ENCODE peak calls at places on chromosomes 16 and 17, in six cellular contexts. P is neuronal stem cell, K is H1, M is mesendoderm, I is H9, N is IMR-90. H is an unnamed sample.

GRCh38 chr17:41530062-41531048 is 2.2 kb upstream of the KRT19 start:
- DNase-seq in P (no peak), K (no peak), M (peak), I (no peak), N (peak), H (peak)

GRCh38 chr16:72247821-72248253 is 75.9 kb upstream of the PMFBP1 start:
- DNase-seq in P (no peak), K (no peak), M (no peak), I (no peak), N (peak), H (peak)

GRCh38 chr17:67546578-67547527 is 169.8 kb downstream of the PITPNC1 start:
- DNase-seq in P (no peak), K (no peak), M (peak), I (peak), N (peak), H (peak)

GRCh38 chr16:71540-72341 is 690 bp downstream of the RHBDF1 start:
- DNase-seq in P (peak), K (peak), M (peak), I (peak), N (peak), H (peak)

GRCh38 chr17:9472541-9472940 is 103.1 kb downstream of the STX8 start:
- DNase-seq in P (no peak), K (no peak), M (no peak), I (no peak), N (peak), H (peak)

GRCh38 chr16:85103096-85104079 is 8.9 kb downstream of the CIBAR2 start:
- DNase-seq in P (no peak), K (no peak), M (no peak), I (no peak), N (no peak), H (no peak)

GRCh38 chr16:3731126-3731935 is 14.0 kb upstream of the TRAP1 start:
- DNase-seq in P (no peak), K (no peak), M (no peak), I (no peak), N (no peak), H (no peak)

GRCh38 chr16:56944954-56945839 is 13.3 kb downstream of the HERPUD1 start:
- DNase-seq in P (no peak), K (no peak), M (no peak), I (no peak), N (peak), H (peak)

GRCh38 chr16:26447570-26447969 is 619.2 kb upstream of the C16orf82 start:
- DNase-seq in P (no peak), K (no peak), M (no peak), I (no peak), N (no peak), H (no peak)

GRCh38 chr16:53576228-53576627 is 73.2 kb upstream of the AKTIP start:
- DNase-seq in P (no peak), K (no peak), M (no peak), I (no peak), N (no peak), H (no peak)

GRCh38 chr17:56653877-56654276 is 60.4 kb downstream of the NOG start:
- DNase-seq in P (peak), K (no peak), M (peak), I (peak), N (peak), H (peak)

GRCh38 chr17:40516581-40517285 is 15.3 kb upstream of the TNS4 start:
- DNase-seq in P (no peak), K (no peak), M (peak), I (no peak), N (no peak), H (peak)

GRCh38 chr17:76993636-76994035 is 125.4 kb downstream of the MGAT5B start:
- DNase-seq in P (no peak), K (no peak), M (no peak), I (no peak), N (no peak), H (no peak)

GRCh38 chr16:70526403-70526802 is 2.8 kb downstream of the SF3B3 start:
- DNase-seq in P (no peak), K (no peak), M (no peak), I (no peak), N (no peak), H (no peak)

GRCh38 chr17:27461192-27461859 is 5.1 kb downstream of the KSR1 start:
- DNase-seq in P (no peak), K (no peak), M (peak), I (no peak), N (no peak), H (peak)

GRCh38 chr17:27558341-27558740 is 72.6 kb upstream of the LGALS9 start:
- DNase-seq in P (no peak), K (no peak), M (no peak), I (no peak), N (no peak), H (no peak)

GRCh38 chr16:10594312-10594950 is 14.0 kb upstream of the EMP2 start:
- DNase-seq in P (no peak), K (no peak), M (no peak), I (no peak), N (no peak), H (no peak)

DNA sequence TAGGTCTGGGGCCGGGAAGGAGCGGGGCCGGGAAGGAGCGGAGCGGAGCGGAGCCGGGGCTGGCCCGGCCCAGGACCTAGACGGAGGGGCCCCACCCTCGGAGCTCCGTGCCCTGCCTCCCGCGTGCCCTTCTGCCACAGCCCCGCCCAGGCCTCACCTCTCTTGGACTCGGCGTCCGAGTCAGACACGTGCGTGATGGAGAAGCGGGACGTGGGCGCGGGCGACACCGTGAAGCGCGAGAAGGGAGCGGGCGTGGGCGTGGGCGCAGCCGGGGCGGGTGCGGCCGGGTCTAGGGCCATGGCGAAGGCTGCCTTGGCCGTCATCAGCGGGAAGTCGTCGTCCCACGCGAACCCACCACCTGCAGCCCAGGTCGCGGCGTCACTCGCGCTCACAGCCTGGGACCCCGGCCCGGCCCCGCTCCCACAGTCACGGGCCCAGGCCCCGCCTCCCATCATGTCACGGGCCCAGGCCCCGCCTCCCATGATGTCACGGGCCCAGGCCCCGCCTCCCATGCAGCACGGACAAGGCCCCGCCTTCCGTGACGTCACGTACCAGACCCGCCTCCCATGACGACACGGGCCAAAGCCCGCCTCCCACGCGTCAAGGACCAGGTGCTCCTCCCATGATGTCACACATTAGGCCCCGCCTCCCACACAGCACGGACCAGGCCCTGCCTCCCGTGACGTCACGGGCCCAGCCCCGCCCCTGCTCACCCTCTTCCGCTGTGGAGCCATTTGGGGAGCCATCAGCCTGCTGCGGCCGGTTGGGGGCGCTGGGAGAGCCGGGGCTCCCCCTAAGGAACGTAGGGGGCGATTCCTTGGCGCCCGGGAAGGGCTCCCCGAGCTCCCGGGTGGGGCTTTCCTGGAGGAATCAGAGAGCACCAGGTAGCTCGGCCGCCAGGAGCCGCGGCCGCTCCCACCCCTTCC is 45.8 kb upstream of the PVALEF start:
- DNase-seq in P (peak), K (peak), M (peak), I (peak), N (peak), H (peak)
- H3K9ac ChIP-seq in P (peak), K (no peak), M (peak), I (no peak), N (no peak), H (peak)

DNA sequence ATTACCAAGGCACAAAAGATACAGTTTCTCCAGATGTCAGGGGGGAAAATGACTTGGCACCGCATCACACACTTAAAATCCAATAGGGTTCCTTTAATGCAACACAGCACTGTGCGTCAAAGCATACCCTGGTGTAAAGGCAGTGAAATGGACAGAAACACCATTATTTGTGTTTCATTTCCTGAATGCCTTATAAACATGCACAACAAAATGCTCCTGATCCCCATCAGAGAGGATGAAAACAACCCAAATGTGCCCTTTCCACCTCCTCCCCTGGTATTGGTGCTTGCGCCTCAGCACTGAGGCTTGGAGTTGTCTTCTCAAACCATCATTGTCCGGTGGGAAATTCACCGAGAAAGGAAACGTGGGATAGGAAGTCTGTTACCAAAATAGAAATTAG is 829 bp downstream of the CDC27 start:
- DNase-seq in P (peak), K (no peak), M (peak), I (no peak), N (peak), H (peak)
- H3K4ac ChIP-seq in P (no peak), K (no peak), M (no peak), I (no peak), N (peak), H (peak)

GRCh38 chr16:89936981-89937380 is 11.6 kb upstream of the DEF8 start:
- DNase-seq in P (no peak), K (no peak), M (no peak), I (no peak), N (no peak), H (no peak)
- H3K27ac ChIP-seq in P (no peak), K (no peak), M (no peak), I (no peak), N (no peak), H (no peak)

GRCh38 chr17:50608700-50609375 is 25.8 kb upstream of the ABCC3 start:
- DNase-seq in P (no peak), K (no peak), M (no peak), I (no peak), N (no peak), H (no peak)
- H3K9ac ChIP-seq in P (peak), K (no peak), M (no peak), I (no peak), N (no peak), H (no peak)

GRCh38 chr16:30775381-30776099 is 11.5 kb downstream of the ZNF629 start:
- DNase-seq in P (peak), K (peak), M (peak), I (peak), N (peak), H (peak)
- H3K4ac ChIP-seq in P (peak), K (peak), M (peak), I (no peak), N (peak), H (peak)

GRCh38 chr17:81435636-81436293 is 40.5 kb downstream of the BAHCC1 start:
- DNase-seq in P (no peak), K (no peak), M (no peak), I (no peak), N (no peak), H (no peak)
- H3K27ac ChIP-seq in P (no peak), K (no peak), M (no peak), I (no peak), N (no peak), H (no peak)

H was measured in mesenchymal stem cell.